ENCODE peak calls at places on chromosomes 3 and 15, in nine cellular contexts. U is ureter; Y is stimulated activated CD8-positive, alpha-beta memory T cell treated with anti-CD3 and anti-CD28 coated beads, Interleukin-7, amount 100 ng/mL, for 48 hours; H is foreskin fibroblast; S is G401; G is SJSA1; T is NCI-H460; X is ELF-1; M is GM06990. B is an unnamed sample.

GRCh38 chr3:18559323-18559972 is 134.3 kb upstream of the SATB1 start:
- DNase-seq in U (peak; percentile 45), Y (peak; percentile 14), H (no peak), S (peak; percentile 2), G (no peak), T (peak; percentile 25), X (peak; percentile 76), M (no peak), B (peak; percentile 7)

GRCh38 chr3:126621171-126621570 is 33.8 kb downstream of the TXNRD3 start:
- DNase-seq in U (no peak), Y (no peak), H (peak; percentile 81), S (peak; percentile 92), G (no peak), T (no peak), X (no peak), M (no peak), B (no peak)

GRCh38 chr3:64031540-64032533 is 8.5 kb upstream of the PSMD6 start:
- DNase-seq in U (no peak), Y (no peak), H (no peak), S (no peak), G (no peak), T (no peak), X (peak; percentile 19), M (no peak), B (no peak)

GRCh38 chr15:101799665-101800064 is 3.6 kb upstream of the OR4F6 start:
- DNase-seq in U (no peak), Y (no peak), H (no peak), S (no peak), G (no peak), T (no peak), X (no peak), M (no peak), B (no peak)

GRCh38 chr15:79540551-79540950 is 108.4 kb downstream of the MINAR1 start:
- DNase-seq in U (no peak), Y (no peak), H (no peak), S (no peak), G (no peak), T (no peak), X (no peak), M (no peak), B (no peak)

GRCh38 chr3:88031543-88032148 is 27.2 kb downstream of the CGGBP1 start:
- DNase-seq in U (no peak), Y (no peak), H (no peak), S (peak; percentile 29), G (no peak), T (peak; percentile 6), X (no peak), M (peak; percentile 12), B (peak; percentile 38)

GRCh38 chr3:151766454-151766853 is 32.7 kb downstream of the AADACL2 start:
- DNase-seq in U (no peak), Y (no peak), H (peak; percentile 44), S (no peak), G (peak; percentile 41), T (peak; percentile 89), X (no peak), M (no peak), B (no peak)

GRCh38 chr3:11560746-11561145 is 83.0 kb downstream of the VGLL4 start:
- DNase-seq in U (no peak), Y (no peak), H (no peak), S (no peak), G (no peak), T (no peak), X (no peak), M (no peak), B (no peak)

GRCh38 chr15:40114218-40114617 is 5.5 kb upstream of the BMF start:
- DNase-seq in U (no peak), Y (no peak), H (no peak), S (no peak), G (no peak), T (no peak), X (no peak), M (no peak), B (peak; percentile 30)

GRCh38 chr15:37099321-37100108 is 834 bp downstream of the MEIS2 start:
- DNase-seq in U (peak; percentile 54), Y (no peak), H (no peak), S (peak; percentile 49), G (no peak), T (no peak), X (peak; percentile 53), M (no peak), B (no peak)

GRCh38 chr3:188431553-188431952 is 277.6 kb downstream of the LPP start:
- DNase-seq in U (no peak), Y (no peak), H (peak; percentile 62), S (no peak), G (no peak), T (no peak), X (no peak), M (no peak), B (no peak)

GRCh38 chr3:55362206-55362960 is 124.7 kb downstream of the WNT5A start:
- DNase-seq in U (no peak), Y (no peak), H (peak; percentile 41), S (no peak), G (no peak), T (no peak), X (no peak), M (no peak), B (no peak)

GRCh38 chr3:51777985-51778384 is 1.1 kb downstream of the IQCF6 start:
- DNase-seq in U (no peak), Y (no peak), H (no peak), S (peak; percentile 4), G (no peak), T (no peak), X (no peak), M (no peak), B (no peak)

GRCh38 chr3:195249057-195249770 is 21.7 kb downstream of the XXYLT1 start:
- DNase-seq in U (peak; percentile 34), Y (no peak), H (no peak), S (no peak), G (peak; percentile 28), T (no peak), X (no peak), M (no peak), B (no peak)

GRCh38 chr15:50542051-50542450 is 4.4 kb downstream of the USP50 start:
- DNase-seq in U (no peak), Y (no peak), H (peak; percentile 78), S (no peak), G (no peak), T (no peak), X (no peak), M (no peak), B (no peak)

GRCh38 chr3:185489462-185489861 is 9.4 kb downstream of the TMEM41A start:
- DNase-seq in U (no peak), Y (no peak), H (no peak), S (no peak), G (no peak), T (no peak), X (no peak), M (no peak), B (no peak)

GRCh38 chr15:39270221-39270835 is 310.6 kb upstream of the THBS1 start:
- DNase-seq in U (no peak), Y (no peak), H (no peak), S (no peak), G (no peak), T (no peak), X (no peak), M (no peak), B (no peak)

GRCh38 chr15:74525328-74525727 is 15.7 kb upstream of the ARID3B start:
- DNase-seq in U (no peak), Y (no peak), H (no peak), S (no peak), G (no peak), T (no peak), X (no peak), M (no peak), B (no peak)

GRCh38 chr3:115322901-115323300 is 175.8 kb upstream of the ZBTB20 start:
- DNase-seq in U (no peak), Y (no peak), H (no peak), S (no peak), G (no peak), T (no peak), X (no peak), M (no peak), B (no peak)

GRCh38 chr3:185988816-185989175 is 51.0 kb upstream of the TRA2B start:
- DNase-seq in U (no peak), Y (no peak), H (no peak), S (no peak), G (no peak), T (no peak), X (no peak), M (no peak), B (no peak)

GRCh38 chr3:119033393-119034255 is 1.0 kb downstream of the IGSF11 start:
- DNase-seq in U (no peak), Y (no peak), H (no peak), S (no peak), G (no peak), T (no peak), X (no peak), M (no peak), B (no peak)

GRCh38 chr15:53910236-53910849 is 67.9 kb upstream of the UNC13C start:
- DNase-seq in U (no peak), Y (no peak), H (no peak), S (peak; percentile 47), G (no peak), T (no peak), X (no peak), M (no peak), B (no peak)

GRCh38 chr3:36954452-36955134 is 9.7 kb upstream of the TRANK1 start:
- DNase-seq in U (no peak), Y (no peak), H (no peak), S (no peak), G (no peak), T (no peak), X (no peak), M (no peak), B (no peak)

GRCh38 chr15:62783303-62783957 is 259.1 kb upstream of the TPM1 start:
- DNase-seq in U (no peak), Y (no peak), H (peak; percentile 83), S (no peak), G (peak; percentile 66), T (no peak), X (no peak), M (no peak), B (no peak)

GRCh38 chr15:95932676-95933075 is 397.8 kb upstream of the NR2F2 start:
- DNase-seq in U (no peak), Y (no peak), H (peak; percentile 57), S (no peak), G (no peak), T (no peak), X (no peak), M (no peak), B (no peak)

GRCh38 chr3:43014990-43015389 is 35.9 kb downstream of the GASK1A start:
- DNase-seq in U (no peak), Y (no peak), H (no peak), S (no peak), G (no peak), T (no peak), X (no peak), M (no peak), B (no peak)

GRCh38 chr3:136891934-136892855 is 30.2 kb downstream of the NCK1 start:
- DNase-seq in U (no peak), Y (no peak), H (no peak), S (no peak), G (no peak), T (no peak), X (peak; percentile 39), M (no peak), B (no peak)

GRCh38 chr15:51917493-51917892 is 54.1 kb downstream of the LEO1 start:
- DNase-seq in U (no peak), Y (no peak), H (no peak), S (peak; percentile 17), G (no peak), T (peak; percentile 31), X (peak; percentile 46), M (no peak), B (no peak)

GRCh38 chr15:66679043-66679656 is 22.9 kb upstream of the SMAD6 start:
- DNase-seq in U (no peak), Y (no peak), H (no peak), S (no peak), G (no peak), T (no peak), X (no peak), M (no peak), B (no peak)